ENCODE peak calls at places on chromosomes 3 and 15, in four cellular contexts. I is Peyer's patch, R is esophagus muscularis mucosa, W is A549. V is an unnamed sample.

GRCh38 chr3:123949606-123950005 is 11.4 kb downstream of the CCDC14 start:
- DNase-seq in I (no peak), R (no peak), W (no peak), V (no peak)

GRCh38 chr3:145807990-145808389 is 353.0 kb downstream of the PLOD2 start:
- DNase-seq in I (no peak), R (no peak), W (peak), V (no peak)

GRCh38 chr3:13316603-13317002 is 103.5 kb downstream of the NUP210 start:
- DNase-seq in I (no peak), R (no peak), W (no peak), V (no peak)

GRCh38 chr3:149790698-149791097 is 1.7 kb downstream of the ANKUB1 start:
- DNase-seq in I (no peak), R (no peak), W (no peak), V (no peak)

GRCh38 chr3:128073807-128074206 is 21.6 kb downstream of the SEC61A1 start:
- DNase-seq in I (no peak), R (no peak), W (no peak), V (no peak)

GRCh38 chr3:78101363-78101762 is 1061.5 kb downstream of the ROBO2 start:
- DNase-seq in I (no peak), R (no peak), W (no peak), V (no peak)

GRCh38 chr3:150130404-150131100 is 159.9 kb upstream of the PFN2 start:
- DNase-seq in I (no peak), R (peak), W (no peak), V (no peak)

GRCh38 chr15:45831787-45832186 is 197.0 kb downstream of the SQOR start:
- DNase-seq in I (no peak), R (no peak), W (no peak), V (no peak)

GRCh38 chr3:126996905-126997304 is 14.0 kb downstream of the PLXNA1 start:
- DNase-seq in I (no peak), R (no peak), W (no peak), V (no peak)

GRCh38 chr3:188527389-188527788 is 373.4 kb downstream of the LPP start:
- DNase-seq in I (no peak), R (no peak), W (no peak), V (no peak)

GRCh38 chr3:42025388-42026138 is 63.7 kb upstream of the ULK4 start:
- DNase-seq in I (peak), R (peak), W (peak), V (peak)

GRCh38 chr3:77887611-77888010 is 847.7 kb downstream of the ROBO2 start:
- DNase-seq in I (no peak), R (no peak), W (no peak), V (no peak)

GRCh38 chr3:69999191-70000027 is at the start of gene SAMMSON:
- DNase-seq in I (no peak), R (no peak), W (peak), V (no peak)
- TF ChIP-seq POLR2A in I (no peak), R (no peak), W (no peak), V (no peak)

DNA sequence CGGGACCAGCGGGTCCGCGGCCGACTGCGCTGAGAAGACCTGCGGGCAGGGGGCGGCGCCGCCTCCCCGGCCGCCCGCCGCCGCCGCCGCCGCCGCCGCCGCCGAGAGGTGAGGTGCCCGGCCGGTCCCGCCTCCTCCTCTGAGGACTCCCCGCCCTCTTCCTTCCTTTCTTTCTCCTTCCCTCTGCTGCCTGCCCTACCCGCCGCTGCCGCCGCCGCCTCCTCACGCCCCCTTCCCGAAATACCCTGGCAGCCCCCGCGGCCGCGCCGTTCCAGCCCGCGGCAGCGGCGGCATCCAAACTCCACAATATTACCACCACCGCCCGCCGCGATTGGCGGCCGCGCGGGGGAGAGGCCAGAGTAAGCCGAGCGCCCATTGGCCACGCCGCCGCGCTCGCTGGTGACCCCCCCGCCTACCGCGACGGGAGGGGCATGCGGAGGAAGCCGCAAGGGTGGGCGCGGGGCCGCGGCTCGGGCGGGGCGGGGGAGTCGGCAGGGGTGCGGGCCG is 61.8 kb upstream of the ANKRD28 start:
- DNase-seq in I (peak), R (no peak), W (peak), V (peak)
- TF ChIP-seq POLR2A in I (peak), R (no peak), W (peak), V (no peak)

DNA sequence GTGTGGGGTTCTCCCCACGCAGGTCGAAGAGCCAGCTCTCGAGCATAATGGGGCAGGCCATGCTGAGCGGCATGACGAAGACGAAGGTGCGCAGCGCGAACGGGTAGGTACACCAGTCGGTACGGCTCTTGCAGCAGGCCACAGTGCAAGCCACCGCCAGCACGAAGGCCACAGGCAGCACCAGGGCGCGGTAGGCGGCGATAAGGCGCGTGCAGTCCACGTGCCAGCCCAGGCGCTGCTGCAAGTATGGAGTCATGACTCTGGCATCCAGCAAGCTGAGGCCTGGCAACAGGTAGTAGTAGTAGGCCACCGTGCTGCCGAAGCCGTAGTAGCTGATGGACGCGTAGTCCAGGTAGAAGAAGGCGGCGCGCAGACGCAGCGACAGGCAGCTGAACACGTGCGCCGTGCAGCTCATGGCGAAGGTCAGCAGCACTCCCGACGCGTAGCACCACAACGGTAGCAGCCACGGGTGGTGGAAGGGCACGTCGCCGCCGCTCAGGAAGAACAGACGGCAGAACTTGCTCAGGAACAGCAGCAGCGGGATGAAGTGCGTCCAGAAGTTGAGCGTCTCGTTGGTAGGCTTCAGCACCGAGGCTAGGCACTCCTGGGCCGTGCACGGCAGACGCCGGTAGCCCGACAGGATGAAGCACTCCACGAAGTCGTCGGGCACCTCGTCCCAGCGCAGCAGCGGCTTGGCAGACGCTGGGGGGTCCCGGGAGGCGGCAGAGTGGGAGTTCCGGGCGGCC is 781 bp downstream of the PAQR9 start:
- DNase-seq in I (no peak), R (no peak), W (peak), V (peak)
- TF ChIP-seq POLR2A in I (no peak), R (no peak), W (peak), V (no peak)

DNA sequence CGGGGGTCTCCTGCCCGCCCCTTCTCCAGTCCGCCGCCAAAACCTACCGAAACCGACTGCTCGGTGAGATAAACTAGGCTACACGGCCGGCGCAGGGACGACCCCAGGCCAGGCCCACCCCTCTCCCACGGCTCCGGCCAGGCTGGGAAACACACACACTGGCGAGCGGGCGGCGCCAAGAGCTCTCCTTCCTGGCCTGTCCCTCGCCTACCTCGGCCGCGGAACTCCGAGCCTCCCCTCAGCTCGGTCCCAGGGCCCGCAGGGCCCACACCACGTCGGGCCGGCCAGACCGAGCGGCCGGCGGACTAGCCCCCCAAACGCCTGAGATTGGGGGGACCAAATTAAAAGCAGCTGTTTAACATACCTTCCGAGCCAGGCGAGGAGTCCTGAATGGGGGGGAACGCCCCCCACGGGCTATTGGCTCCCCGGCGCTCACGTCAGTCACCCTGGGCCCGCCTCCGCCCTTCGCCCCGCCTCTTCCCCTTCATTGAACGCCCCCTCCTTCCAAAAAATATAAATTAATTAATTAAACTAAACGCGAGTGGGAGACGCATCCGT is 4.0 kb upstream of the SIN3A start:
- DNase-seq in I (peak), R (peak), W (peak), V (peak)
- TF ChIP-seq POLR2A in I (peak), R (peak), W (no peak), V (peak)

V was measured in erythroblast.